ENCODE peak calls at places on chromosome 7, in nine cellular contexts. Y is amniotic stem cell; T is astrocyte; R is heart right ventricle; E is stimulated activated CD8-positive, alpha-beta memory T cell treated with anti-CD3 and anti-CD28 coated beads, Interleukin-2, amount 100 ng/mL, for 1 hour; X is psoas muscle; M is small intestine; P is NCI-H2081 treated with DMSO at 0.1 percent for 48 hours; D is NCI-H345. V is an unnamed sample.

GRCh38 chr7:100137851-100138760 is 10.6 kb upstream of the LAMTOR4 start:
- DNase-seq in T (no peak), P (no peak), Y (no peak), D (no peak), M (peak; percentile 69), X (no peak), R (no peak), E (no peak), V (no peak)

GRCh38 chr7:123208793-123209192 is 9.0 kb upstream of the SLC13A1 start:
- DNase-seq in M (peak; percentile 54), P (no peak), R (no peak), T (no peak), E (no peak), X (no peak), Y (no peak), D (peak; percentile 13), V (no peak)

GRCh38 chr7:138435231-138435919 is 24.7 kb upstream of the TRIM24 start:
- DNase-seq in D (no peak), M (no peak), R (no peak), Y (no peak), P (no peak), E (no peak), X (no peak), T (no peak), V (no peak)

GRCh38 chr7:89618269-89618668 is 536.0 kb upstream of the STEAP1 start:
- DNase-seq in D (no peak), P (peak; percentile 64), T (no peak), Y (no peak), R (no peak), X (no peak), E (no peak), M (no peak), V (no peak)

GRCh38 chr7:76507723-76508406 is 2.5 kb upstream of the UPK3B start:
- DNase-seq in P (no peak), X (no peak), E (no peak), M (no peak), R (no peak), T (no peak), D (no peak), Y (no peak), V (no peak)

GRCh38 chr7:97027427-97028234 is 3.0 kb upstream of the DLX5 start:
- DNase-seq in D (peak; percentile 82), E (peak; percentile 28), M (peak; percentile 70), R (peak; percentile 70), Y (peak; percentile 79), X (peak; percentile 75), P (peak; percentile 91), T (peak; percentile 63), V (no peak)

GRCh38 chr7:73964786-73965185 is 63.2 kb upstream of the ELN start:
- DNase-seq in R (no peak), X (no peak), Y (no peak), P (no peak), T (no peak), E (no peak), D (no peak), M (no peak), V (no peak)

GRCh38 chr7:636396-636795 is 90.1 kb upstream of the DNAAF5 start:
- DNase-seq in T (no peak), D (peak; percentile 54), R (no peak), X (no peak), Y (peak; percentile 1), P (no peak), E (no peak), M (no peak), V (no peak)

GRCh38 chr7:141698247-141699015 is 3.5 kb downstream of the DENND11 start:
- DNase-seq in T (no peak), R (no peak), P (no peak), M (no peak), Y (no peak), D (peak; percentile 38), X (no peak), E (no peak), V (no peak)

GRCh38 chr7:2017483-2017891 is 215.3 kb downstream of the MAD1L1 start:
- DNase-seq in D (no peak), P (no peak), M (no peak), Y (no peak), T (no peak), E (no peak), X (peak; percentile 7), R (peak; percentile 4), V (no peak)

GRCh38 chr7:108454674-108455523 is 1.3 kb downstream of the NRCAM start:
- DNase-seq in Y (no peak), D (peak; percentile 69), T (peak; percentile 42), R (no peak), X (no peak), E (no peak), M (no peak), P (peak; percentile 64), V (no peak)

GRCh38 chr7:92013611-92014010 is 72.9 kb downstream of the AKAP9 start:
- DNase-seq in D (no peak), T (no peak), R (no peak), Y (no peak), M (no peak), P (no peak), E (no peak), X (no peak), V (no peak)

GRCh38 chr7:97090761-97091353 is 26.6 kb upstream of the SDHAF3 start:
- DNase-seq in X (no peak), E (no peak), T (no peak), M (no peak), D (no peak), Y (no peak), R (no peak), P (no peak), V (no peak)

GRCh38 chr7:148733496-148733895 is 34.8 kb downstream of the CUL1 start:
- DNase-seq in X (no peak), R (no peak), E (no peak), T (no peak), P (no peak), Y (no peak), M (no peak), D (no peak), V (no peak)

GRCh38 chr7:157441023-157441399 is 104.2 kb downstream of the DNAJB6 start:
- DNase-seq in E (no peak), R (no peak), T (no peak), X (no peak), M (no peak), P (no peak), D (no peak), Y (no peak), V (no peak)

GRCh38 chr7:28738384-28738783 is 219.7 kb downstream of the TRIL start:
- DNase-seq in P (no peak), M (no peak), X (no peak), D (no peak), T (no peak), R (no peak), Y (no peak), E (no peak), V (no peak)

GRCh38 chr7:20064974-20065862 is 152.0 kb downstream of the MACC1 start:
- DNase-seq in D (no peak), P (no peak), T (peak; percentile 97), X (no peak), E (no peak), M (no peak), Y (no peak), R (no peak), V (no peak)

GRCh38 chr7:22937946-22938345 is 76.0 kb downstream of the HYCC1 start:
- DNase-seq in P (no peak), T (no peak), X (no peak), M (no peak), Y (no peak), D (no peak), E (no peak), R (no peak), V (no peak)